ENCODE peak calls at places on chromosome 6, in seven cellular contexts. X is neural crest cell, I is caudate nucleus, S is A549, K is left colon, L is body of pancreas, J is ACHN. W is an unnamed sample.

GRCh38 chr6:132483779-132484679 is 28.9 kb downstream of the STX7 start:
- DNase-seq in I (no peak), K (no peak), X (peak), L (peak), J (peak), S (peak), W (peak)

GRCh38 chr6:85490516-85491248 is 40.8 kb downstream of the NT5E start:
- DNase-seq in J (no peak), I (no peak), L (no peak), K (no peak), S (no peak), X (no peak), W (no peak)

GRCh38 chr6:70982747-70983146 is 25.9 kb upstream of the B3GAT2 start:
- DNase-seq in X (no peak), K (no peak), S (no peak), I (no peak), J (no peak), L (no peak), W (no peak)

GRCh38 chr6:122580731-122581130 is 29.5 kb upstream of the PKIB start:
- DNase-seq in J (no peak), L (no peak), K (no peak), X (no peak), S (no peak), I (no peak), W (no peak)

GRCh38 chr6:121616411-121616810 is 181.0 kb downstream of the GJA1 start:
- DNase-seq in L (no peak), I (no peak), K (no peak), S (no peak), J (no peak), X (no peak), W (no peak)

GRCh38 chr6:82701341-82701740 is 337.7 kb downstream of the TPBG start:
- DNase-seq in S (no peak), X (no peak), J (no peak), L (no peak), K (no peak), I (no peak), W (no peak)

GRCh38 chr6:148716811-148717210 is 30.0 kb upstream of the UST start:
- DNase-seq in L (no peak), S (no peak), X (no peak), K (no peak), I (no peak), J (no peak), W (no peak)

GRCh38 chr6:20575691-20576451 is 41.6 kb downstream of the CDKAL1 start:
- DNase-seq in X (no peak), J (no peak), I (no peak), K (no peak), S (no peak), L (no peak), W (no peak)

GRCh38 chr6:32692019-32692418 is 25.6 kb upstream of the HLA-DQB1 start:
- DNase-seq in S (peak), L (no peak), I (no peak), X (no peak), K (peak), J (no peak), W (peak)

W was measured in Caco-2.